ENCODE peak calls at places on chromosomes 11 and 22, in seven cellular contexts. C is pulmonary artery endothelial cell; U is lower lobe of right lung; D is germinal center; S is testis; O is HL-60; T is activated CD8-positive, alpha-beta memory T cell treated with anti-CD3 and anti-CD28 coated beads, Interleukin-2, amount 50 U/mL, for 4 hours. B is an unnamed sample.
A peak's percentile ranks its signal among the peaks of the same experiment; 100 is the strongest.

GRCh38 chr11:69518081-69518950 is 36.9 kb downstream of the LINC01488 start:
- DNase-seq in C (no peak), U (no peak), D (no peak), S (no peak), O (no peak), T (no peak), B (no peak)

GRCh38 chr11:76659672-76660532 is 10.6 kb downstream of the LRRC32 start:
- DNase-seq in C (no peak), U (peak; percentile 34), D (no peak), S (no peak), O (no peak), T (peak; percentile 13), B (no peak)

GRCh38 chr11:63901660-63902059 is 15.3 kb downstream of the RCOR2 start:
- DNase-seq in C (no peak), U (no peak), D (no peak), S (no peak), O (no peak), T (no peak), B (peak; percentile 41)

GRCh38 chr11:34161361-34161760 is 55.9 kb downstream of the NAT10 start:
- DNase-seq in C (no peak), U (no peak), D (no peak), S (no peak), O (no peak), T (no peak), B (no peak)

GRCh38 chr22:44365196-44365802 is 52.5 kb upstream of the SHISAL1 start:
- DNase-seq in C (no peak), U (peak; percentile 24), D (no peak), S (no peak), O (no peak), T (no peak), B (no peak)

GRCh38 chr11:94801866-94802460 is 33.8 kb downstream of the AMOTL1 start:
- DNase-seq in C (no peak), U (no peak), D (no peak), S (no peak), O (no peak), T (no peak), B (no peak)

GRCh38 chr11:9574806-9575530 is 1.5 kb downstream of the WEE1 start:
- DNase-seq in C (peak; percentile 66), U (no peak), D (peak; percentile 16), S (peak; percentile 68), O (peak; percentile 26), T (no peak), B (peak; percentile 94)

GRCh38 chr11:65034423-65034822 is 6.6 kb upstream of the SAC3D1 start:
- DNase-seq in C (no peak), U (no peak), D (no peak), S (no peak), O (no peak), T (no peak), B (no peak)

GRCh38 chr11:11856638-11857037 is 14.9 kb downstream of the USP47 start:
- DNase-seq in C (no peak), U (no peak), D (no peak), S (no peak), O (peak; percentile 32), T (peak; percentile 19), B (no peak)

GRCh38 chr11:76560219-76560618 is 110.3 kb downstream of the LRRC32 start:
- DNase-seq in C (no peak), U (no peak), D (no peak), S (no peak), O (no peak), T (no peak), B (peak; percentile 29)

GRCh38 chr11:46240371-46240770 is 37.1 kb upstream of the CREB3L1 start:
- DNase-seq in C (no peak), U (no peak), D (no peak), S (no peak), O (no peak), T (no peak), B (peak; percentile 28)

GRCh38 chr11:7348432-7349298 is 97.0 kb downstream of the SYT9 start:
- DNase-seq in C (no peak), U (no peak), D (no peak), S (no peak), O (no peak), T (no peak), B (peak; percentile 5)

GRCh38 chr22:40703174-40703573 is 23.9 kb downstream of the MCHR1 start:
- DNase-seq in C (no peak), U (no peak), D (no peak), S (no peak), O (no peak), T (no peak), B (no peak)

GRCh38 chr22:39430576-39431150 is 26.1 kb upstream of the MGAT3 start:
- DNase-seq in C (no peak), U (no peak), D (no peak), S (no peak), O (no peak), T (no peak), B (no peak)

GRCh38 chr11:75577198-75577597 is 15.1 kb downstream of the SERPINH1 start:
- DNase-seq in C (no peak), U (peak; percentile 69), D (peak; percentile 22), S (peak; percentile 81), O (no peak), T (peak; percentile 66), B (peak; percentile 40)

GRCh38 chr11:65425105-65425970 is 2.7 kb downstream of the NEAT1 start:
- DNase-seq in C (no peak), U (peak; percentile 48), D (peak; percentile 69), S (peak; percentile 42), O (peak; percentile 86), T (peak; percentile 74), B (peak; percentile 81)